ENCODE peak calls at places on chromosomes 3 and 15, in ten cellular contexts. O, U, D, Y, Z, T, R, E, H and G are unnamed samples.

GRCh38 chr15:78077860-78078187 is 313 bp upstream of the TBC1D2B start:
- DNase-seq in U (no peak), O (no peak), E (peak), H (no peak), Z (no peak), R (no peak), T (no peak), D (no peak), Y (peak), G (no peak)

GRCh38 chr3:59809016-59809415 is 759.2 kb upstream of the CFAP20DC start:
- DNase-seq in O (no peak), U (no peak), Z (no peak), Y (no peak), H (no peak), T (peak), D (no peak), E (peak), R (peak), G (no peak)

GRCh38 chr3:193016437-193016887 is 98.8 kb upstream of the MB21D2 start:
- DNase-seq in U (peak), E (peak), T (peak), O (peak), Z (no peak), Y (no peak), D (no peak), H (no peak), R (peak), G (no peak)

GRCh38 chr3:36932979-36933378 is 11.9 kb downstream of the TRANK1 start:
- DNase-seq in E (no peak), Z (no peak), D (no peak), U (no peak), Y (no peak), R (peak), O (no peak), T (peak), H (no peak), G (no peak)

GRCh38 chr15:93151488-93151887 is 62.5 kb upstream of the RGMA start:
- DNase-seq in Z (no peak), T (no peak), R (no peak), O (no peak), H (no peak), E (peak), Y (no peak), U (no peak), D (no peak), G (no peak)

GRCh38 chr15:52256930-52257733 is 38.5 kb downstream of the MYO5C start:
- DNase-seq in R (peak), T (peak), O (no peak), Z (no peak), H (no peak), D (no peak), Y (no peak), E (no peak), U (no peak), G (no peak)

GRCh38 chr3:9448071-9448470 is 50.7 kb downstream of the SETD5 start:
- DNase-seq in Z (no peak), Y (no peak), O (no peak), R (no peak), T (no peak), E (no peak), H (no peak), D (no peak), U (no peak), G (no peak)

GRCh38 chr15:35624881-35625280 is 78.9 kb upstream of the DPH6 start:
- DNase-seq in R (peak), Y (no peak), U (no peak), O (peak), E (no peak), D (peak), T (peak), Z (no peak), H (no peak), G (peak)

GRCh38 chr15:40790723-40791122 is 16.2 kb upstream of the ZFYVE19 start:
- DNase-seq in Y (no peak), T (peak), E (peak), U (no peak), H (no peak), O (no peak), R (peak), D (no peak), Z (no peak), G (no peak)

GRCh38 chr15:71468715-71469114 is 341.6 kb upstream of the NR2E3 start:
- DNase-seq in H (no peak), T (no peak), Z (no peak), O (no peak), Y (no peak), U (no peak), D (no peak), R (no peak), E (no peak), G (no peak)

GRCh38 chr3:171561601-171562323 is 101.6 kb upstream of the TNIK start:
- DNase-seq in D (no peak), R (peak), H (peak), Y (no peak), O (no peak), T (no peak), U (no peak), E (no peak), Z (no peak), G (no peak)

GRCh38 chr3:142270407-142270806 is 45.0 kb upstream of the GK5 start:
- DNase-seq in Y (no peak), T (no peak), U (no peak), R (no peak), Z (peak), H (no peak), D (no peak), O (no peak), E (no peak), G (no peak)

GRCh38 chr15:34796847-34797246 is 1.5 kb upstream of the ACTC1 start:
- DNase-seq in U (no peak), E (no peak), R (no peak), H (no peak), T (no peak), Z (no peak), D (no peak), Y (no peak), O (no peak), G (no peak)

GRCh38 chr15:60326824-60327654 is 70.7 kb downstream of the ANXA2 start:
- DNase-seq in H (peak), T (peak), R (peak), Z (peak), Y (peak), O (no peak), U (no peak), E (peak), D (peak), G (peak)

GRCh38 chr3:49283997-49284396 is 7.0 kb upstream of the C3orf62 start:
- DNase-seq in T (no peak), H (no peak), Y (no peak), O (no peak), Z (no peak), U (no peak), E (no peak), D (no peak), R (no peak), G (no peak)

GRCh38 chr15:77143191-77143590 is 72.3 kb upstream of the TSPAN3 start:
- DNase-seq in T (no peak), H (no peak), Y (no peak), E (no peak), O (no peak), Z (no peak), U (no peak), R (no peak), D (no peak), G (no peak)

GRCh38 chr15:40942337-40942854 is 10.9 kb upstream of the CHAC1 start:
- DNase-seq in R (no peak), O (no peak), Z (no peak), U (no peak), D (no peak), Y (no peak), H (no peak), T (peak), E (no peak), G (no peak)

GRCh38 chr3:138774529-138775253 is 60.0 kb downstream of the PIK3CB start:
- DNase-seq in H (no peak), Y (no peak), T (peak), O (no peak), D (peak), U (peak), R (peak), Z (no peak), E (peak), G (peak)

GRCh38 chr3:196563721-196564225 is 4.6 kb downstream of the WDR53 start:
- DNase-seq in T (no peak), U (no peak), Z (peak), H (no peak), E (peak), D (no peak), O (no peak), Y (no peak), R (peak), G (no peak)

GRCh38 chr15:41848595-41848994 is 9.9 kb downstream of the PLA2G4B start:
- DNase-seq in Z (no peak), U (no peak), H (no peak), E (no peak), Y (no peak), O (no peak), D (no peak), T (no peak), R (peak), G (no peak)

GRCh38 chr3:15391007-15391406 is 36.3 kb downstream of the METTL6 start:
- DNase-seq in T (no peak), Z (no peak), U (no peak), D (no peak), H (no peak), R (no peak), E (no peak), Y (no peak), O (no peak), G (no peak)

GRCh38 chr15:99717129-99718024 is 15.9 kb downstream of the LYSMD4 start:
- DNase-seq in R (no peak), Z (no peak), U (no peak), D (no peak), H (no peak), T (peak), Y (no peak), O (no peak), E (no peak), G (no peak)

GRCh38 chr3:78872195-78872594 is 895.6 kb downstream of the ROBO1 start:
- DNase-seq in T (no peak), O (no peak), Y (peak), Z (no peak), R (peak), U (no peak), E (no peak), D (no peak), H (no peak), G (no peak)

GRCh38 chr3:50687127-50687751 is 12.5 kb downstream of the DOCK3 start:
- DNase-seq in R (no peak), H (no peak), Z (no peak), D (no peak), E (no peak), Y (no peak), U (peak), O (no peak), T (no peak), G (no peak)

GRCh38 chr3:69433938-69434263 is 48.0 kb upstream of the FRMD4B start:
- DNase-seq in T (no peak), R (no peak), H (peak), D (no peak), O (no peak), U (no peak), Z (no peak), E (peak), Y (peak), G (no peak)

GRCh38 chr3:44120721-44121582 is 120.7 kb upstream of the TOPAZ1 start:
- DNase-seq in H (no peak), Y (no peak), O (no peak), E (no peak), D (no peak), Z (no peak), T (no peak), U (no peak), R (peak), G (no peak)

GRCh38 chr15:84398763-84399701 is 163.5 kb downstream of the GOLGA6L4 start:
- DNase-seq in H (no peak), T (no peak), O (peak), D (no peak), R (no peak), U (no peak), Y (no peak), E (no peak), Z (no peak), G (no peak)

GRCh38 chr3:43499256-43499655 is 122.6 kb downstream of the ANO10 start:
- DNase-seq in U (no peak), O (no peak), R (no peak), E (no peak), H (no peak), Y (no peak), T (no peak), D (no peak), Z (no peak), G (no peak)

GRCh38 chr15:23422099-23422945 is 24.7 kb downstream of the GOLGA6L2 start:
- DNase-seq in D (no peak), H (no peak), R (peak), U (no peak), Y (no peak), E (no peak), T (peak), O (peak), Z (no peak), G (no peak)

GRCh38 chr3:42705039-42705767 is 2.6 kb upstream of the HHATL start:
- DNase-seq in R (no peak), E (no peak), Z (no peak), Y (no peak), T (no peak), H (no peak), O (peak), U (no peak), D (no peak), G (no peak)

GRCh38 chr3:126102530-126102951 is 18.6 kb upstream of the SLC41A3 start:
- DNase-seq in O (no peak), E (no peak), H (no peak), D (peak), T (peak), U (no peak), R (peak), Z (no peak), Y (no peak), G (peak)

GRCh38 chr3:158573714-158574113 is 2.7 kb downstream of the MLF1 start:
- DNase-seq in H (no peak), D (no peak), Z (no peak), E (peak), R (no peak), Y (no peak), T (no peak), O (no peak), U (no peak), G (no peak)

GRCh38 chr3:150370129-150370602 is 37.9 kb upstream of the TSC22D2 start:
- DNase-seq in Z (no peak), R (peak), Y (peak), H (no peak), T (peak), O (no peak), D (peak), E (peak), U (no peak), G (peak)

GRCh38 chr3:141305436-141305835 is 62.9 kb upstream of the ZBTB38 start:
- DNase-seq in E (peak), T (peak), Z (no peak), R (peak), D (no peak), Y (no peak), O (no peak), H (no peak), U (no peak), G (peak)

GRCh38 chr15:39692464-39693327 is 89.9 kb downstream of the FSIP1 start:
- DNase-seq in U (no peak), Z (no peak), E (no peak), H (peak), D (no peak), R (peak), Y (peak), O (no peak), T (peak), G (no peak)

GRCh38 chr3:113838631-113839209 is at the start of gene GRAMD1C:
- DNase-seq in H (peak), Y (peak), T (peak), D (peak), E (peak), U (peak), O (peak), R (peak), Z (peak), G (peak)

GRCh38 chr3:113834983-113835382 is 3.6 kb upstream of the GRAMD1C start:
- DNase-seq in R (no peak), T (no peak), O (no peak), U (no peak), Z (no peak), Y (no peak), D (no peak), H (no peak), E (peak), G (no peak)

GRCh38 chr3:113844622-113845222 is 6.1 kb downstream of the GRAMD1C start:
- DNase-seq in D (no peak), U (no peak), T (peak), H (no peak), R (peak), Z (no peak), Y (peak), O (no peak), E (peak), G (no peak)

DNA sequence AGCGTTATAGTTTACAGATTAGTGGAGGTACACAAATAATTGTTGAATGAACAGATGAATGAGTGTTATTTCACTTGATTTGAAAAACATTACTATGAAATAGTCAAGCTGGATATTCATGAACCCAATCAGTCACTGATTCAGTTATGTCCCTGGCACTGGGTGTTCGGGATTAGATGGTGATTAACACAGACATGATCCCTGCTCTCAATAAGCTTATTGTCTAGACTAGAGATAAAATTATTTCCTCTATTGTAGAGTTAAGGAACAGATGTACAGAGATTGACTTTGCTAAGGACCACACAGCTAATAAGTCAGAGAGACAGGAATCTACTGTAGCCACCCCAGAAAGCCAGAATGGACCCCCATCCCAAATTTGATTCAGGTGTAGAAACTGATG is 963 bp downstream of the GRAMD1C start:
- DNase-seq in R (no peak), H (no peak), D (no peak), Y (no peak), E (no peak), O (no peak), T (no peak), U (no peak), Z (no peak), G (no peak)
- H3K4me3 ChIP-seq in R (no peak), H (peak), D (no peak), Y (peak), E (peak), O (no peak), T (peak), U (peak), Z (no peak), G (no peak)

DNA sequence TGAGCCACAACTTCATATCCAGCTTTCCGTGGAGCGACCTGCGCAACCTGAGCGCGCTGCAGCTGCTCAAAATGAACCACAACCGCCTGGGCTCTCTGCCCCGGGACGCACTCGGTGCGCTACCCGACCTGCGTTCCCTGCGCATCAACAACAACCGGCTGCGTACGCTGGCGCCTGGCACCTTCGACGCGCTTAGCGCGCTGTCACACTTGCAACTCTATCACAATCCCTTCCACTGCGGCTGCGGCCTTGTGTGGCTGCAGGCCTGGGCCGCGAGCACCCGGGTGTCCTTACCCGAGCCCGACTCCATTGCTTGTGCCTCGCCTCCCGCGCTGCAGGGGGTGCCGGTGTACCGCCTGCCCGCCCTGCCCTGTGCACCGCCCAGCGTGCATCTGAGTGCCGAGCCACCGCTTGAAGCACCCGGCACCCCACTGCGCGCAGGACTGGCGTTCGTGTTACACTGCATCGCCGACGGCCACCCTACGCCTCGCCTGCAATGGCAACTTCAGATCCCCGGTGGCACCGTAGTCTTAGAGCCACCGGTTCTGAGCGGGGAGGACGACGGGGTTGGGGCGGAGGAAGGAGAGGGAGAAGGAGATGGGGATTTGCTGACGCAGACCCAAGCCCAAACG is 2.8 kb downstream of the ISLR2 start:
- DNase-seq in Y (no peak), O (no peak), R (no peak), T (no peak), D (no peak), Z (no peak), U (no peak), E (no peak), H (no peak), G (no peak)
- H3K4me3 ChIP-seq in Y (no peak), O (no peak), R (no peak), T (no peak), D (no peak), Z (no peak), U (no peak), E (no peak), H (no peak), G (no peak)

GRCh38 chr3:65597952-65598413 is 440.7 kb downstream of the MAGI1 start:
- DNase-seq in D (no peak), O (no peak), Y (no peak), E (no peak), T (no peak), Z (no peak), R (no peak), U (no peak), H (no peak), G (no peak)
- H3K4me3 ChIP-seq in D (no peak), O (no peak), Y (no peak), E (no peak), T (no peak), Z (no peak), R (peak), U (no peak), H (no peak), G (no peak)

GRCh38 chr3:128480717-128481437 is 12.1 kb downstream of the GATA2 start:
- DNase-seq in E (no peak), U (no peak), O (no peak), R (no peak), H (no peak), Z (no peak), T (no peak), Y (no peak), D (no peak), G (no peak)

GRCh38 chr3:128482857-128483656 is 9.9 kb downstream of the GATA2 start:
- DNase-seq in T (peak), R (peak), U (no peak), H (no peak), Z (no peak), E (peak), Y (no peak), D (no peak), O (no peak), G (peak)

GRCh38 chr3:128481438-128481942 is 11.5 kb downstream of the GATA2 start:
- DNase-seq in O (no peak), T (peak), D (no peak), Z (no peak), R (no peak), U (no peak), E (no peak), Y (no peak), H (no peak), G (no peak)

GRCh38 chr3:128483657-128484403 is 9.2 kb downstream of the GATA2 start:
- DNase-seq in U (no peak), E (no peak), R (no peak), T (no peak), D (no peak), Z (no peak), O (no peak), H (no peak), Y (no peak), G (no peak)

DNA sequence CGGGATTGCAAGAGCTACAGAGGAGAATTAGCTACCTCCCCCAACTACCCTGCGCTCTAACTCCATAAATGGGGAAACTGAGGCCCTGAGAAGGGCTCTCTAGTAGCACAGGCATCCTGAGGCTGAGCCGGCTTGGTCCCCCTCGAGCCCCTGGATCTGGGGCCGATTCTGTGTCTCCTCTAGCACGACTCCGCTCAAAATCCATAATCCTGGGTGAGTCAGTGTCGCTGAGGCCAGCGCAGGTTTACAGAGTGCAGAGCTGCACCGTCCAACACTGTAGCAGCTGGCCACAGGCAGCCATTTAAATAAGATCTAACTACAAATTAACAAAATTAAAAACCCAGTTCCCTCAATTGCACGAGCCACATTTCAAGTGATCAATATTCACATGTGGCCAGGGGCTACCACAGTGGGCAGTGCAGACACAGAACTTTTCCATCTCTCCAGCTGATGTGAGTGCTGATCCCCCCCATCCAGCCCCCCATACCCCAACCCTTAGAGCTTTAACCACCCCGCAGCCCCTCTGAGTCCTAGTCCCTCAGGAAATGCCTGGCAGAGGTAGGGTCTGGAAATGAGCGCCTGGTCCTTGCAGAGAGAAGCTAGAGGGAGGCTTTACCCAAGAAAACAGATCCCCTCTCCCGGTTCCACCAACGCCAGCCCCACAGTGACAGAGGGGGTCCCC is 10.7 kb downstream of the GATA2 start:
- DNase-seq in T (no peak), U (no peak), O (no peak), Y (no peak), H (no peak), E (no peak), D (no peak), R (no peak), Z (no peak), G (no peak)
- H3K4me3 ChIP-seq in T (no peak), U (no peak), O (peak), Y (no peak), H (no peak), E (peak), D (no peak), R (no peak), Z (no peak), G (peak)